ENCODE peak calls at places on chromosomes 2 and 18, in seven cellular contexts. A is neural progenitor cell, E is RWPE2, F is adrenal gland, X is cardiac muscle cell, N is mucosa of descending colon, M is hepatocyte. P is an unnamed sample.

GRCh38 chr2:168766600-168766999 is 35.8 kb upstream of the NOSTRIN start:
- DNase-seq in A (no peak), E (no peak), F (no peak), X (no peak), N (no peak), M (no peak), P (no peak)

GRCh38 chr18:68438983-68439382 is 275.9 kb downstream of the TMX3 start:
- DNase-seq in A (peak; percentile 72), E (no peak), F (no peak), X (no peak), N (no peak), M (no peak), P (no peak)

GRCh38 chr2:8502316-8502715 is 179.5 kb upstream of the ID2 start:
- DNase-seq in A (no peak), E (no peak), F (no peak), X (no peak), N (peak; percentile 52), M (no peak), P (no peak)

GRCh38 chr2:57880446-57880845 is 166.2 kb upstream of the VRK2 start:
- DNase-seq in A (no peak), E (no peak), F (no peak), X (no peak), N (no peak), M (no peak), P (no peak)

GRCh38 chr2:108925286-108925685 is 63.7 kb downstream of the EDAR start:
- DNase-seq in A (no peak), E (peak; percentile 36), F (no peak), X (no peak), N (no peak), M (no peak), P (no peak)

GRCh38 chr2:70733428-70734185 is 34.4 kb downstream of the ADD2 start:
- DNase-seq in A (peak; percentile 58), E (no peak), F (no peak), X (no peak), N (no peak), M (no peak), P (no peak)

GRCh38 chr2:26587966-26588365 is 53.2 kb downstream of the CIB4 start:
- DNase-seq in A (no peak), E (no peak), F (no peak), X (no peak), N (no peak), M (no peak), P (no peak)

GRCh38 chr2:181847729-181848128 is 43.8 kb upstream of the ITPRID2 start:
- DNase-seq in A (no peak), E (no peak), F (no peak), X (no peak), N (no peak), M (no peak), P (no peak)

GRCh38 chr2:195319548-195320415 is 337.2 kb upstream of the SLC39A10 start:
- DNase-seq in A (no peak), E (no peak), F (no peak), X (no peak), N (no peak), M (no peak), P (no peak)

GRCh38 chr18:49921278-49922037 is 108.1 kb upstream of the ACAA2 start:
- DNase-seq in A (no peak), E (no peak), F (no peak), X (no peak), N (no peak), M (no peak), P (no peak)

GRCh38 chr2:12433641-12433990 is 283.1 kb upstream of the TRIB2 start:
- DNase-seq in A (no peak), E (no peak), F (no peak), X (no peak), N (no peak), M (no peak), P (no peak)

GRCh38 chr2:46135936-46136335 is 161.3 kb upstream of the EPAS1 start:
- DNase-seq in A (no peak), E (no peak), F (no peak), X (peak; percentile 40), N (no peak), M (peak; percentile 28), P (peak; percentile 51)

GRCh38 chr2:84705858-84706257 is 175.0 kb downstream of the TRABD2A start:
- DNase-seq in A (no peak), E (no peak), F (no peak), X (no peak), N (no peak), M (no peak), P (no peak)

GRCh38 chr2:11746807-11747459 is 501 bp downstream of the LPIN1 start:
- DNase-seq in A (peak; percentile 62), E (no peak), F (no peak), X (peak; percentile 73), N (peak; percentile 37), M (peak; percentile 59), P (peak; percentile 42)

GRCh38 chr2:71395471-71395870 is 57.9 kb upstream of the DYSF start:
- DNase-seq in A (no peak), E (no peak), F (no peak), X (no peak), N (no peak), M (no peak), P (no peak)

GRCh38 chr2:149451417-149452165 is 121.2 kb downstream of the LYPD6 start:
- DNase-seq in A (no peak), E (no peak), F (no peak), X (no peak), N (no peak), M (no peak), P (no peak)

GRCh38 chr18:33866386-33866785 is 288.4 kb downstream of the ASXL3 start:
- DNase-seq in A (no peak), E (no peak), F (no peak), X (no peak), N (no peak), M (no peak), P (no peak)

GRCh38 chr2:161369311-161369710 is 46.8 kb upstream of the TBR1 start:
- DNase-seq in A (no peak), E (no peak), F (no peak), X (no peak), N (no peak), M (no peak), P (no peak)

GRCh38 chr2:98555681-98556080 is 52.6 kb downstream of the COA5 start:
- DNase-seq in A (no peak), E (no peak), F (no peak), X (no peak), N (no peak), M (no peak), P (no peak)

GRCh38 chr2:217248312-217248935 is 388.6 kb upstream of the TNP1 start:
- DNase-seq in A (no peak), E (no peak), F (no peak), X (peak; percentile 66), N (peak; percentile 56), M (peak; percentile 83), P (peak; percentile 77)

GRCh38 chr2:60549250-60550150 is 4.0 kb downstream of the BCL11A start:
- DNase-seq in A (peak; percentile 76), E (no peak), F (peak; percentile 48), X (peak; percentile 69), N (peak; percentile 60), M (peak; percentile 67), P (no peak)

GRCh38 chr2:24517247-24517646 is 26.2 kb downstream of the NCOA1 start:
- DNase-seq in A (no peak), E (no peak), F (no peak), X (peak; percentile 20), N (no peak), M (peak; percentile 24), P (no peak)

GRCh38 chr2:224712346-224712745 is 3.8 kb downstream of the CCDC195 start:
- DNase-seq in A (no peak), E (no peak), F (no peak), X (no peak), N (no peak), M (peak; percentile 6), P (no peak)

DNA sequence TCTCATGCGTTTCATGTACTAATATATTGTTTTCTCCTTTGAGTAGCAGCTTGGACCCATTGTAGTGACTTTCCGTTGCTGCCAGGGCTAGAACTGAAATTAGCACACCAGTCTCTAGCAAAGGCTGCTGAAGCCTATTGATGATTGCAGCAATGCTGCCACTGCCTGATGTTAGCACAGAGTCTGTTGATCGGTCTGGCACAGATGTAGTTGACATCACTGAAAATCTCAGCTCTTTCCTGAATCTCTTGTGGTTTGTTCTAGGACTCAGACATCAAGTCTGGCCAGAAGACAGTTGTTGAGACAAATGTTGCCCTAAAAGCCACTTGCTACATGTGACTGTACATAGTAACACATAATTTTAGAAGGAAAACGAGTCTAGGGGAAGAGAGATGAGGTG is 47.2 kb downstream of the VAPA start:
- DNase-seq in A (no peak), E (no peak), F (no peak), X (no peak), N (no peak), M (no peak), P (no peak)
- H3K4me1 ChIP-seq in A (no peaks in the 10 kb centered on the region), E (no peaks in the 10 kb centered on the region), F (no peaks in the 10 kb centered on the region), X (peaks cover 6% of the 10 kb centered on the region), N (no peaks in the 10 kb centered on the region), M (no peaks in the 10 kb centered on the region), P (no peaks in the 10 kb centered on the region)

DNA sequence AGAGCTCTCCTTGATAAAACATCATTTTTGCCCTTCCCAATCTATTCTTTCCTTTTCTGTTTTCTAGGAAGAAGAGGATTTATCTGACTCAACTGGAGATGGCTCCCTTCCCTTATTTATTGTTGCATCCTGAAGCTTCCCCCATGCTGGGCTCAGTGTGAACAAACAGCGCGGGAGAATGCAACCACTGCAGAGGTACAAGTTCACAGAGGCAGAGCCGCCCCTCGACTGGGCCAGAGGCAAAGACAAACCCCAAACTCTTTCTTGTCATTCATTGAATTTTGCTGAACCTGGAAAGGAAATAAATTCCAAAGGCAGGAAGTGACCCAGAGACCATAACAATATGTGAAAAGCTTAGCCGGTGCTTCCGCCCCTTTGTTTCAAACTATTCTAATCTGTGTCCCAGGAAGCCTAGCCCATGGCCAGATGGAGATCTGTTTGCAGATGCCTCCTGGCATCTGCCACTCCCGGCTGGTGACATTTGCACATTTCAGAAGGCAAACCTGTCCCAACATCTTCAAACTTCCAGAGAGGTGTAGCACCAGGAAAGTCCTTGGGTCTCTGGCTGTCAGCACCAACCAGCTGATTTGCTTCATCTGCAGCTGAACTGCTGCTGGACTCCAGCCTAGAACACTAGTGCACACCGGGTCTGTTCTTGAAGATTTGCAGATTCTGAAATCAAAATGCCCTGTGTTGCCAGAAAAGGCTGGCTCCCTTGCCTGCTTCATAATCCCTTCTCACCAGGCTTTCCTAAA is 79.4 kb upstream of the MAP4K3 start:
- DNase-seq in A (peak; percentile 52), E (no peak), F (no peak), X (no peak), N (no peak), M (peak; percentile 30), P (no peak)
- TF ChIP-seq CTCF in A (peak; percentile 35), E (peak; percentile 32), F (no peak), X (peak; percentile 13), N (no peak), M (peak; percentile 24), P (no peak)

GRCh38 chr2:110114007-110114591 is 1.5 kb downstream of the MALL start:
- DNase-seq in A (no peak), E (peak; percentile 85), F (peak; percentile 23), X (no peak), N (peak; percentile 92), M (peak; percentile 35), P (peak; percentile 72)
- H3K4me3 ChIP-seq in A (no peak overlapping the region), E (peak overlapping the region; percentile 45), F (no peak overlapping the region), X (no peak overlapping the region), N (no peak overlapping the region), M (no peak overlapping the region), P (peak overlapping the region; percentile 33)

DNA sequence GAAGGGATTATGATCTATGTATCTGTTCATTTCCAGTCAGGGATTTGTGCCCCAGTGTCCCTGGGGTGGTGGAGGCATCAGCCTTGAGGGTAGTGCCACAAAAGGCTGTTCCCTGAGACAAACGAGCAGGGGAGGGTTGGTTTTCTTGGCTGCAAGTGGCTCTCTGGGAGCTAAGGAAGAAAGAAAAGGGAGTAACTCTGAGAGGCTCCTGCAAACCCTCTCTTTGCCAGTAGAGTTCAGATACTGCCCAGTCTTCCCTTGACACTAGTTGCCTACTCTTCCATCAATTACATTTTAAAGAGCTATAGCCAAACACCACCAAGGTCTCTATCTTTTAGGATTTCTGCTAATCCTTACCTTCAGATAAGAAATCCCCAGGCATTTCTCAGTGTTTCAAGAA is 18.5 kb upstream of the KCTD1 start:
- DNase-seq in A (peak; percentile 40), E (no peak), F (no peak), X (no peak), N (no peak), M (no peak), P (no peak)
- H3K4me1 ChIP-seq in A (peaks cover 12% of the 10 kb centered on the region), E (peaks cover 4% of the 10 kb centered on the region), F (no peaks in the 10 kb centered on the region), X (peaks cover 9% of the 10 kb centered on the region), N (no peaks in the 10 kb centered on the region), M (no peaks in the 10 kb centered on the region), P (no peaks in the 10 kb centered on the region)